ENCODE peak calls at places on chromosomes 4 and X, in nine cellular contexts. W, A, E, C, R, U, T, D and H are unnamed samples.

GRCh38 chr4:71604785-71605184 is 179.1 kb downstream of the GC start:
- DNase-seq in W (no peak), A (no peak), E (no peak), C (no peak), R (no peak), U (peak; percentile 11), T (no peak), D (no peak), H (no peak)

GRCh38 chrX:1525583-1526355 is 11.2 kb downstream of the P2RY8 start:
- DNase-seq in W (no peak), A (no peak), E (no peak), C (no peak), R (no peak), U (no peak), T (no peak), D (no peak), H (no peak)

GRCh38 chr4:57162499-57163019 is 52.4 kb upstream of the IGFBP7 start:
- DNase-seq in W (no peak), A (no peak), E (no peak), C (no peak), R (no peak), U (no peak), T (no peak), D (no peak), H (no peak)

GRCh38 chr4:54897590-54897989 is 227.8 kb downstream of the KDR start:
- DNase-seq in W (no peak), A (peak; percentile 17), E (no peak), C (no peak), R (no peak), U (no peak), T (no peak), D (no peak), H (no peak)

GRCh38 chr4:71944956-71945355 is 86.8 kb upstream of the NPFFR2 start:
- DNase-seq in W (no peak), A (peak; percentile 57), E (no peak), C (peak; percentile 30), R (no peak), U (no peak), T (no peak), D (no peak), H (no peak)

GRCh38 chr4:79395883-79396282 is 12.1 kb downstream of the GK2 start:
- DNase-seq in W (no peak), A (no peak), E (no peak), C (no peak), R (no peak), U (no peak), T (no peak), D (no peak), H (no peak)

GRCh38 chrX:10089378-10089795 is 67.4 kb upstream of the CLCN4 start:
- DNase-seq in W (no peak), A (no peak), E (no peak), C (no peak), R (no peak), U (no peak), T (no peak), D (no peak), H (no peak)

GRCh38 chr4:133062851-133063250 is 86.2 kb upstream of the PCDH10 start:
- DNase-seq in W (no peak), A (peak; percentile 31), E (no peak), C (peak; percentile 18), R (no peak), U (no peak), T (no peak), D (no peak), H (no peak)

GRCh38 chr4:47784222-47784621 is 53.6 kb downstream of the CORIN start:
- DNase-seq in W (no peak), A (no peak), E (no peak), C (peak; percentile 10), R (no peak), U (no peak), T (no peak), D (no peak), H (no peak)

GRCh38 chr4:183098080-183098722 is 856 bp upstream of the WWC2 start:
- DNase-seq in W (peak; percentile 46), A (peak; percentile 61), E (peak; percentile 69), C (peak; percentile 35), R (no peak), U (peak; percentile 69), T (peak; percentile 52), D (peak; percentile 57), H (peak; percentile 70)

GRCh38 chr4:180197471-180197870 is 2045.7 kb upstream of the TENM3 start:
- DNase-seq in W (no peak), A (no peak), E (no peak), C (no peak), R (no peak), U (no peak), T (no peak), D (no peak), H (no peak)

GRCh38 chr4:85829276-85830051 is 354.5 kb downstream of the ARHGAP24 start:
- DNase-seq in W (no peak), A (peak; percentile 47), E (no peak), C (peak; percentile 69), R (no peak), U (no peak), T (no peak), D (no peak), H (no peak)

GRCh38 chr4:84647307-84647884 is 64.5 kb downstream of the CDS1 start:
- DNase-seq in W (no peak), A (no peak), E (no peak), C (no peak), R (no peak), U (no peak), T (peak; percentile 26), D (peak; percentile 21), H (no peak)

GRCh38 chrX:53321216-53321942 is 40.0 kb upstream of the IQSEC2 start:
- DNase-seq in W (no peak), A (no peak), E (no peak), C (no peak), R (no peak), U (peak; percentile 32), T (no peak), D (no peak), H (no peak)

GRCh38 chr4:74653331-74654229 is 140.7 kb downstream of the BTC start:
- DNase-seq in W (no peak), A (no peak), E (no peak), C (no peak), R (no peak), U (no peak), T (no peak), D (no peak), H (no peak)

GRCh38 chr4:158941321-158941720 is 161.6 kb upstream of the RAPGEF2 start:
- DNase-seq in W (no peak), A (no peak), E (no peak), C (no peak), R (no peak), U (no peak), T (no peak), D (no peak), H (no peak)

GRCh38 chr4:26826721-26827120 is 33.9 kb upstream of the STIM2 start:
- DNase-seq in W (no peak), A (peak; percentile 52), E (peak; percentile 37), C (no peak), R (no peak), U (peak; percentile 73), T (no peak), D (no peak), H (peak; percentile 50)

GRCh38 chrX:57528670-57529255 is 63.0 kb upstream of the ZXDB start:
- DNase-seq in W (no peak), A (peak; percentile 1), E (no peak), C (peak; percentile 31), R (no peak), U (no peak), T (peak; percentile 33), D (no peak), H (no peak)

GRCh38 chrX:124362761-124363160 is 16.4 kb downstream of the SH2D1A start:
- DNase-seq in W (no peak), A (no peak), E (no peak), C (no peak), R (no peak), U (no peak), T (no peak), D (no peak), H (no peak)

GRCh38 chrX:111164728-111165127 is 68.7 kb downstream of the PAK3 start:
- DNase-seq in W (no peak), A (peak; percentile 4), E (no peak), C (peak; percentile 17), R (no peak), U (no peak), T (no peak), D (no peak), H (no peak)
- TF ChIP-seq CTCF in W (no peak), A (peak; percentile 14), E (peak; percentile 26), C (peak; percentile 46), R (no peak), U (no peak), T (no peak), D (peak; percentile 7), H (peak; percentile 10)

GRCh38 chr4:164997941-164998340 is 20.5 kb upstream of the TRIM61 start:
- DNase-seq in W (no peak), A (no peak), E (no peak), C (no peak), R (no peak), U (no peak), T (no peak), D (no peak), H (no peak)

DNA sequence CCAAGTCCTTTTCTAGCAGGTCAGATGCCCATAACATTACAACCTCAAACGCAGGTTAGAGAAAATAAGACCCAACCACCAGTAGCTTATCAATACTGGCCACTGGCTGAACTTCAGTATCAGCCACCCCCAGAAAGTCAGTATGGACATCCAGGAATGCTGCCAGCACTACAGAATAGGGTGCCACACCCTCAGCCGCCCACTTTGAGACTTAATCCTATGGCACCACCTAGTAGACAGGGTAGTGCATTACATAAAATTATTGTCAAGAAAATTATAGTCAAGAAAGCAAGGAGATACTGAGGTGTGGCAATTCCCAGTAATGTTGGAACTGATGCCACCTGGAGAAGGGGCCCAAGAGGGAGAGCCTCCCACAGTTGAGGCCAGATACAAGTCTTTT is 19.9 kb upstream of the TRIM61 start:
- DNase-seq in W (no peak), A (no peak), E (no peak), C (peak; percentile 40), R (no peak), U (no peak), T (no peak), D (no peak), H (no peak)
- TF ChIP-seq CTCF in W (no peak), A (no peak), E (no peak), C (peak; percentile 7), R (no peak), U (peak; percentile 3), T (no peak), D (no peak), H (no peak)

GRCh38 chr4:17077105-17077504 is 178.7 kb upstream of the LDB2 start:
- DNase-seq in W (no peak), A (no peak), E (no peak), C (no peak), R (no peak), U (no peak), T (no peak), D (no peak), H (no peak)
- TF ChIP-seq CTCF in W (no peak), A (no peak), E (no peak), C (no peak), R (no peak), U (no peak), T (no peak), D (no peak), H (no peak)

DNA sequence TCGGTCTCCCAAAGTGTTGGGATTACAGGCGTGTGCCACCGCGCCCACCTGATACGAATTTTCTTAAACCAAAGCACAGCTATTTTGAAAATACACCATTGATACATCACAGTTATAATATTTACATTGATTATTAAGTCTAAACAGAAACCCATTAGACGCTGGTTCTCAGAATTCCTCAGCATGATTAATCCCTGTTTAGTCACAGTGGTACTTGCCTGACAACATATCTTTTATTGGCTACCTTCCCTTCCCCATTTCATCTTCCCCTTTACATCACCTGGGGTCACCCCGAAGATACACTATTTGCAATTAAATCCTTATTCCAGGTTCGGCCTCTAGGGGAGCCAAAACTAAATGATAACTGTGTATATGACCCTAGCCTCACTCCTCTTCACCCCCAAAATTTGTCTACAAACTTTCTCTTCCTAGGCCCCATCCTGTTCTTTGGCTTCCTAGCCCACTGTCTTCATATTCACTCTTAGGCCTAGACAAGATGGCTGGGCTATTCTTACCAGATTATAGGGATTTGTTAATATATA is 36.8 kb upstream of the IL1RAPL1 start:
- DNase-seq in W (no peak), A (no peak), E (no peak), C (peak; percentile 61), R (no peak), U (no peak), T (no peak), D (no peak), H (no peak)
- TF ChIP-seq CTCF in W (no peak), A (no peak), E (no peak), C (no peak), R (no peak), U (no peak), T (no peak), D (no peak), H (no peak)